ENCODE peak calls at places on chromosomes 16 and 17, in five cellular contexts. L is SK-N-SH, P is HCT116, T is K562, A is GM12878. Q is an unnamed sample.
A peak's percentile ranks its signal among the peaks of the same experiment; 100 is the strongest.

GRCh38 chr17:5126719-5127488 is 11.1 kb downstream of the USP6 start:
- DNase-seq in L (no peak), P (no peak), T (no peak), A (no peak), Q (no peak)

GRCh38 chr17:27355419-27355818 is 61.5 kb downstream of the WSB1 start:
- DNase-seq in L (no peak), P (no peak), T (no peak), A (no peak), Q (no peak)

GRCh38 chr17:68498479-68499326 is 13.5 kb upstream of the PRKAR1A start:
- DNase-seq in L (peak; percentile 29), P (no peak), T (no peak), A (no peak), Q (no peak)

GRCh38 chr17:63819585-63820537 is 7.4 kb upstream of the PSMC5 start:
- DNase-seq in L (no peak), P (no peak), T (peak; percentile 39), A (no peak), Q (no peak)

GRCh38 chr16:65876200-65876498 is 490.3 kb upstream of the CDH5 start:
- DNase-seq in L (no peak), P (no peak), T (no peak), A (no peak), Q (no peak)

GRCh38 chr17:75845933-75846700 is 1.9 kb upstream of the UNC13D start:
- DNase-seq in L (no peak), P (no peak), T (no peak), A (no peak), Q (no peak)

GRCh38 chr17:2400877-2401425 is at the start of gene MNT:
- DNase-seq in L (peak; percentile 94), P (peak; percentile 82), T (peak; percentile 74), A (no peak), Q (no peak)

GRCh38 chr17:39156491-39156890 is 5.1 kb upstream of the PLXDC1 start:
- DNase-seq in L (no peak), P (no peak), T (no peak), A (no peak), Q (no peak)

GRCh38 chr17:27082775-27083154 is 211.1 kb upstream of the WSB1 start:
- DNase-seq in L (no peak), P (no peak), T (no peak), A (no peak), Q (no peak)

GRCh38 chr16:73017321-73017720 is 30.6 kb downstream of the ZFHX3 start:
- DNase-seq in L (no peak), P (no peak), T (no peak), A (no peak), Q (no peak)

GRCh38 chr16:12211870-12212690 is 235.5 kb downstream of the SNX29 start:
- DNase-seq in L (no peak), P (no peak), T (no peak), A (no peak), Q (no peak)

GRCh38 chr16:83002351-83003334 is 375.9 kb downstream of the CDH13 start:
- DNase-seq in L (no peak), P (no peak), T (no peak), A (no peak), Q (no peak)

GRCh38 chr17:1124896-1125774 is 54.6 kb downstream of the ABR start:
- DNase-seq in L (no peak), P (no peak), T (no peak), A (no peak), Q (no peak)

GRCh38 chr17:5282639-5283217 is 644 bp downstream of the RABEP1 start:
- DNase-seq in L (no peak), P (no peak), T (peak; percentile 72), A (no peak), Q (no peak)

GRCh38 chr17:56185905-56186783 is 32.9 kb downstream of the ANKFN1 start:
- DNase-seq in L (no peak), P (no peak), T (no peak), A (no peak), Q (no peak)
- TF ChIP-seq SIN3A in L (no peak), P (no peak), T (no peak), A (no peak), Q (no peak)

GRCh38 chr17:81334987-81335386 is 39.9 kb upstream of the SLC38A10 start:
- DNase-seq in L (no peak), P (no peak), T (no peak), A (no peak), Q (no peak)

GRCh38 chr17:81332118-81332834 is 37.2 kb upstream of the SLC38A10 start:
- DNase-seq in L (no peak), P (no peak), T (no peak), A (no peak), Q (no peak)

GRCh38 chr17:81332949-81333570 is 38.0 kb upstream of the SLC38A10 start:
- DNase-seq in L (no peak), P (no peak), T (no peak), A (no peak), Q (no peak)

GRCh38 chr17:81334419-81334896 is 39.4 kb upstream of the SLC38A10 start:
- DNase-seq in L (no peak), P (no peak), T (no peak), A (no peak), Q (no peak)

DNA sequence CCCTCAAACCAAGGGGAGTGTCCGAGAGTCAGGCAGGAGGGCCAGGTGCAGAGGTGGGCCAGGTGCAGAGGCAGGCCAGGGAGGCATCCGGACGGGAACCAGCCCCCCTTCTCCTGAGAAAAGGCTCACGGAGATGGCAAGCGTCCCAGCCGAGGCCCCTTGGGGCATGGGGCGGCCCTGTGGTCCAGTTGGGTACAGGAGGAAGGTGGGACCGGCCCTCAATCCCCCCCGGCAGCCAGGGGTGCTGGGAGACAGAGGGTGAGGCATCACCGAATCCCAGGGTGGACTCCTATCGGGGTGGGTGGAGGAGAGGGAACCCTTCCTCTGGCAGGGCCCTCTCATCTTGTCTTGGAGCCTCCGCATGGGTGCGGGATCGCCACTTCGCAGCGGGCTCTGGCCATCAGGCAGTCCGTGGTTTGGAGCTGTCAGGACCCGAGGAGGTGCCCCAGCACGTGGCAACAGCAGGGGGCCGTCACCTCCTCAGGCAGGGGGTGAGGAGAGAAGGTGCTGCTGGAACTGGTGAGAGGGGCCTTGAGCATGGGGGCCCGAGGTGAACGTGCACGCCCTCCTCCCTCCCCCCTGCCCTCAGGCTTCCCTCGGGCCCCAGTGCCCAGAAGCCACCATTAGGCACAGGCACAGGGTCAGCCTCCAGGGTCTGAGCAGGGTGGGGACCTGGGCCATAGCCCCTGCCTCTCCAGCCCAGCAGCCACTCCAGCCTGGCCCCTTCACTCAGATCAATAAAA is 38.7 kb upstream of the SLC38A10 start:
- DNase-seq in L (no peak), P (no peak), T (no peak), A (no peak), Q (no peak)
- TF ChIP-seq SIN3A in L (no peak), P (no peak), T (no peak), A (no peak), Q (no peak)

DNA sequence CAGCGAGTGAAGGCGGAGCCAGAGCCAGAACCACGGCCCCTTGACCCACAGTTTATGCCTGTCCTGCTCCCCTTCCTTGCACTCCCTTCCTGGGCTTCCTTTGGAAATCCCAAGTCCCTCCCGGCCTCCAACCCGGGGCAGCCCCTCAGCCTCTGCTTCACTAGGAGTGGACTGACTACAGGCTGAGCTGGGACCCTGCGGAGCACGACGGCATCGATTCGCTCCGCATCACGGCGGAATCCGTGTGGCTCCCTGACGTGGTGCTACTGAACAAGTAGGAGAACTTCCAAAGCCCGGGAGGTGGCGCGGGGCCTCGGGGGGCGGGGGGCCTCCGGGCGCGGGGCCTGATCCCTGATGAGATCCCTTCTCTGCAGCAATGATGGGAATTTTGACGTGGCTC is 1.8 kb downstream of the CHRNB1 start:
- DNase-seq in L (no peak), P (no peak), T (no peak), A (no peak), Q (no peak)
- TF ChIP-seq SIN3A in L (no peak), P (no peak), T (no peak), A (no peak), Q (no peak)

DNA sequence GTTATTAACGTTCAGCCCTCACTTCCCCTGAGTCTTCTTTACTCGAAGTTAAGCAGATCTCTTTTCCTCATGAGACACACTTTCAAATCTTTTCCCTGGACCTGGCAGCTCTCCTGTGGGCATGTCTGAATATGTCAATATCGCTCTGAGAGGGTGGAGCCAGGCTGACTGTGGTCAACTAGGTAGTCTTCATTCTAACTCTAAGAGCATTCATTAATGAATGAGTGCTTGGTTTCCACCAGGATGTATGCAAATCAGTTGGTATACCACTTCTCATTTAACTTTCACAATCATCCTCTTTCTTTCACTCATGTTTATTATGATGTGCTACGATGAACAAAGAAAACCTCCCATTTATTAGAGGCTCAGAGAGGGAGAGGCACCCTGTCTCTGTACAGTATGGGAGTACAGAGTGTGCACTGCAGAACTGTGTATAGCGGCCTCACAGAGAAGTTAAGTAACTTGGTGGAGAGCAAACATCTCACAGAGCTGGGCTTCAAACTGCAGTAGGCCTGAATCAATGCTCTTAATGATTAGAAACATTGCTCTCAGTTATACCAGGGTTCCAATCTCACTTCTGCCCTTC is 39.9 kb downstream of the OTOA start:
- DNase-seq in L (no peak), P (no peak), T (no peak), A (peak; percentile 40), Q (no peak)
- TF ChIP-seq SIN3A in L (no peak), P (no peak), T (no peak), A (no peak), Q (no peak)

DNA sequence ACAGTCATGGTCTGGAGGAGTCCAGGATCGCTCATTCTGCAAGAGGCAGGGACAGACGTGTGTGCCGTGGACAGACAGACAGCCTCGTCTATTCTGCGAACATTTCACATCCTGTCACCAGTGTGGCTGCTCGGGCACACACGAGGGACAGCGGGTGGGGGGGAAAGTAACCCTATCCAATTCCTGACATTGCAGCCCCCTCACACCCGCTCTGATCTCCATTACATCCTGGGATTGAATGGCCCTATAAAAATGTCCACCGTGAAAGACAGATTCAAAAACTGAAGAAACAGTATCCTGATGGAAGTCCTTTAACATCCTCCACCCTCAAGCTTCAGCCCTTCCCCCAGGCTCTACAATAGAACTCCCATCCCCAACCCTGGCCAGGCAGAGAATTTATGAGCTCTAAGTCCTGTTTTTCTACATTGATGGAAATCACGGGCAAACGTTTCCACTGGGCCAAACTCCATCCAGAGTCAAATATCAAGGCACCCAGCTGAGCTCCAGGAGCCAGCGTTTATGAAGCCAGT is 39.4 kb downstream of the HS3ST3A1 start:
- DNase-seq in L (no peak), P (no peak), T (no peak), A (no peak), Q (no peak)
- TF ChIP-seq SIN3A in L (no peak), P (no peak), T (no peak), A (no peak), Q (no peak)